ENCODE peak calls at places on chromosomes 6 and 20, in ten cellular contexts. One of them, this sample, is unnamed.

GRCh38 chr6:152096863-152097496 is 289.5 kb downstream of the ESR1 start:
- DNase-seq in left lung: no peak
- DNase-seq in H9: no peak
- DNase-seq in fibroblast of the aortic adventitia: peak
- DNase-seq in ascending aorta: no peak
- DNase-seq in kidney epithelial cell: no peak
- DNase-seq in cardiac muscle cell: no peak
- DNase-seq in mucosa of descending colon: no peak
- DNase-seq in HFF-Myc: peak
- DNase-seq in H1: no peak
- DNase-seq in this sample: no peak

GRCh38 chr20:3660262-3661059 is 2.7 kb downstream of the GFRA4 start:
- DNase-seq in left lung: peak
- DNase-seq in mucosa of descending colon: peak
- DNase-seq in HFF-Myc: no peak
- DNase-seq in fibroblast of the aortic adventitia: no peak
- DNase-seq in ascending aorta: peak
- DNase-seq in H9: peak
- DNase-seq in kidney epithelial cell: no peak
- DNase-seq in H1: no peak
- DNase-seq in cardiac muscle cell: no peak
- DNase-seq in this sample: no peak

GRCh38 chr6:111589366-111589765 is 16.3 kb downstream of the TRAF3IP2 start:
- DNase-seq in H1: no peak
- DNase-seq in cardiac muscle cell: no peak
- DNase-seq in ascending aorta: peak
- DNase-seq in H9: no peak
- DNase-seq in fibroblast of the aortic adventitia: peak
- DNase-seq in mucosa of descending colon: no peak
- DNase-seq in left lung: no peak
- DNase-seq in HFF-Myc: no peak
- DNase-seq in kidney epithelial cell: peak
- DNase-seq in this sample: no peak

GRCh38 chr6:125781307-125781868 is 9.4 kb upstream of the NCOA7 start:
- DNase-seq in ascending aorta: no peak
- DNase-seq in kidney epithelial cell: no peak
- DNase-seq in cardiac muscle cell: no peak
- DNase-seq in fibroblast of the aortic adventitia: peak
- DNase-seq in mucosa of descending colon: no peak
- DNase-seq in H9: no peak
- DNase-seq in left lung: no peak
- DNase-seq in H1: no peak
- DNase-seq in HFF-Myc: no peak
- DNase-seq in this sample: no peak

GRCh38 chr20:34316191-34316814 is 13.1 kb upstream of the AHCY start:
- DNase-seq in HFF-Myc: no peak
- DNase-seq in H1: no peak
- DNase-seq in ascending aorta: no peak
- DNase-seq in mucosa of descending colon: no peak
- DNase-seq in left lung: no peak
- DNase-seq in fibroblast of the aortic adventitia: peak
- DNase-seq in H9: no peak
- DNase-seq in cardiac muscle cell: no peak
- DNase-seq in kidney epithelial cell: no peak
- DNase-seq in this sample: no peak

GRCh38 chr6:96811136-96811535 is 26.1 kb downstream of the GPR63 start:
- DNase-seq in kidney epithelial cell: no peak
- DNase-seq in cardiac muscle cell: no peak
- DNase-seq in H9: no peak
- DNase-seq in HFF-Myc: no peak
- DNase-seq in fibroblast of the aortic adventitia: no peak
- DNase-seq in H1: no peak
- DNase-seq in left lung: no peak
- DNase-seq in mucosa of descending colon: no peak
- DNase-seq in ascending aorta: no peak
- DNase-seq in this sample: no peak

GRCh38 chr6:169527306-169527705 is 174.5 kb downstream of the WDR27 start:
- DNase-seq in ascending aorta: no peak
- DNase-seq in mucosa of descending colon: no peak
- DNase-seq in H9: no peak
- DNase-seq in HFF-Myc: no peak
- DNase-seq in left lung: no peak
- DNase-seq in cardiac muscle cell: no peak
- DNase-seq in H1: no peak
- DNase-seq in fibroblast of the aortic adventitia: peak
- DNase-seq in kidney epithelial cell: no peak
- DNase-seq in this sample: no peak

GRCh38 chr6:118606858-118607257 is 44.5 kb downstream of the CEP85L start:
- DNase-seq in cardiac muscle cell: no peak
- DNase-seq in HFF-Myc: no peak
- DNase-seq in kidney epithelial cell: no peak
- DNase-seq in fibroblast of the aortic adventitia: no peak
- DNase-seq in mucosa of descending colon: no peak
- DNase-seq in left lung: no peak
- DNase-seq in H1: no peak
- DNase-seq in ascending aorta: no peak
- DNase-seq in H9: no peak
- DNase-seq in this sample: no peak

GRCh38 chr20:49559411-49560081 is 8.4 kb downstream of the PTGIS start:
- DNase-seq in ascending aorta: peak
- DNase-seq in cardiac muscle cell: no peak
- DNase-seq in fibroblast of the aortic adventitia: peak
- DNase-seq in kidney epithelial cell: no peak
- DNase-seq in H1: no peak
- DNase-seq in H9: no peak
- DNase-seq in mucosa of descending colon: no peak
- DNase-seq in HFF-Myc: no peak
- DNase-seq in left lung: no peak
- DNase-seq in this sample: no peak

GRCh38 chr20:32875673-32876072 is 16.9 kb downstream of the EFCAB8 start:
- DNase-seq in kidney epithelial cell: no peak
- DNase-seq in fibroblast of the aortic adventitia: no peak
- DNase-seq in cardiac muscle cell: no peak
- DNase-seq in H9: no peak
- DNase-seq in left lung: no peak
- DNase-seq in mucosa of descending colon: no peak
- DNase-seq in H1: no peak
- DNase-seq in HFF-Myc: no peak
- DNase-seq in ascending aorta: no peak
- DNase-seq in this sample: no peak

GRCh38 chr6:42963855-42964605 is 3.5 kb downstream of the GNMT start:
- DNase-seq in cardiac muscle cell: peak
- DNase-seq in left lung: no peak
- DNase-seq in mucosa of descending colon: no peak
- DNase-seq in HFF-Myc: no peak
- DNase-seq in ascending aorta: no peak
- DNase-seq in kidney epithelial cell: no peak
- DNase-seq in fibroblast of the aortic adventitia: peak
- DNase-seq in H1: peak
- DNase-seq in H9: peak
- DNase-seq in this sample: no peak

GRCh38 chr6:18997375-18997826 is 610.3 kb downstream of the RNF144B start:
- DNase-seq in ascending aorta: no peak
- DNase-seq in HFF-Myc: peak
- DNase-seq in H9: peak
- DNase-seq in mucosa of descending colon: no peak
- DNase-seq in left lung: no peak
- DNase-seq in kidney epithelial cell: peak
- DNase-seq in cardiac muscle cell: peak
- DNase-seq in fibroblast of the aortic adventitia: peak
- DNase-seq in H1: no peak
- DNase-seq in this sample: no peak

GRCh38 chr6:142088858-142089216 is 43.9 kb upstream of the GJE1 start:
- DNase-seq in H9: peak
- DNase-seq in H1: no peak
- DNase-seq in HFF-Myc: no peak
- DNase-seq in left lung: peak
- DNase-seq in fibroblast of the aortic adventitia: peak
- DNase-seq in cardiac muscle cell: peak
- DNase-seq in ascending aorta: no peak
- DNase-seq in kidney epithelial cell: peak
- DNase-seq in mucosa of descending colon: no peak
- DNase-seq in this sample: no peak

GRCh38 chr6:33634203-33634727 is 13.1 kb downstream of the ITPR3 start:
- DNase-seq in HFF-Myc: no peak
- DNase-seq in H1: no peak
- DNase-seq in cardiac muscle cell: peak
- DNase-seq in H9: no peak
- DNase-seq in mucosa of descending colon: no peak
- DNase-seq in fibroblast of the aortic adventitia: no peak
- DNase-seq in left lung: no peak
- DNase-seq in ascending aorta: no peak
- DNase-seq in kidney epithelial cell: no peak
- DNase-seq in this sample: no peak

GRCh38 chr20:52446421-52447231 is 255.0 kb upstream of the ZFP64 start:
- DNase-seq in mucosa of descending colon: no peak
- DNase-seq in H9: no peak
- DNase-seq in cardiac muscle cell: no peak
- DNase-seq in HFF-Myc: no peak
- DNase-seq in fibroblast of the aortic adventitia: no peak
- DNase-seq in kidney epithelial cell: no peak
- DNase-seq in ascending aorta: no peak
- DNase-seq in left lung: no peak
- DNase-seq in H1: no peak
- DNase-seq in this sample: no peak

GRCh38 chr6:84575264-84575663 is 189.1 kb downstream of the TBX18 start:
- DNase-seq in fibroblast of the aortic adventitia: peak
- DNase-seq in kidney epithelial cell: peak
- DNase-seq in H9: no peak
- DNase-seq in ascending aorta: no peak
- DNase-seq in mucosa of descending colon: no peak
- DNase-seq in H1: no peak
- DNase-seq in left lung: no peak
- DNase-seq in HFF-Myc: peak
- DNase-seq in cardiac muscle cell: no peak
- DNase-seq in this sample: no peak

GRCh38 chr20:62553136-62553837 is 77.5 kb upstream of the GATA5 start:
- DNase-seq in kidney epithelial cell: no peak
- DNase-seq in left lung: no peak
- DNase-seq in fibroblast of the aortic adventitia: no peak
- DNase-seq in cardiac muscle cell: no peak
- DNase-seq in mucosa of descending colon: no peak
- DNase-seq in ascending aorta: no peak
- DNase-seq in H1: no peak
- DNase-seq in HFF-Myc: no peak
- DNase-seq in H9: no peak
- DNase-seq in this sample: no peak
- TF ChIP-seq CTCF in kidney epithelial cell: no peak
- TF ChIP-seq CTCF in left lung: no peak
- TF ChIP-seq CTCF in fibroblast of the aortic adventitia: no peak
- TF ChIP-seq CTCF in cardiac muscle cell: no peak
- TF ChIP-seq CTCF in mucosa of descending colon: no peak
- TF ChIP-seq CTCF in ascending aorta: no peak
- TF ChIP-seq CTCF in H1: no peak
- TF ChIP-seq CTCF in HFF-Myc: no peak
- TF ChIP-seq CTCF in H9: no peak
- TF ChIP-seq CTCF in this sample: no peak

GRCh38 chr20:6074145-6074561 is 20.3 kb upstream of the LRRN4 start:
- DNase-seq in ascending aorta: no peak
- DNase-seq in cardiac muscle cell: peak
- DNase-seq in HFF-Myc: no peak
- DNase-seq in H9: peak
- DNase-seq in mucosa of descending colon: no peak
- DNase-seq in kidney epithelial cell: no peak
- DNase-seq in H1: no peak
- DNase-seq in fibroblast of the aortic adventitia: no peak
- DNase-seq in left lung: no peak
- DNase-seq in this sample: no peak
- TF ChIP-seq CTCF in ascending aorta: no peak
- TF ChIP-seq CTCF in cardiac muscle cell: peak
- TF ChIP-seq CTCF in HFF-Myc: peak
- TF ChIP-seq CTCF in H9: peak
- TF ChIP-seq CTCF in mucosa of descending colon: no peak
- TF ChIP-seq CTCF in kidney epithelial cell: peak
- TF ChIP-seq CTCF in H1: peak
- TF ChIP-seq CTCF in fibroblast of the aortic adventitia: peak
- TF ChIP-seq CTCF in left lung: no peak
- TF ChIP-seq CTCF in this sample: no peak

GRCh38 chr20:44253528-44253927 is 6.4 kb downstream of the GDAP1L1 start:
- DNase-seq in ascending aorta: no peak
- DNase-seq in cardiac muscle cell: no peak
- DNase-seq in mucosa of descending colon: no peak
- DNase-seq in kidney epithelial cell: no peak
- DNase-seq in H9: peak
- DNase-seq in left lung: no peak
- DNase-seq in H1: no peak
- DNase-seq in fibroblast of the aortic adventitia: no peak
- DNase-seq in HFF-Myc: no peak
- DNase-seq in this sample: no peak
- TF ChIP-seq CTCF in ascending aorta: no peak
- TF ChIP-seq CTCF in cardiac muscle cell: peak
- TF ChIP-seq CTCF in mucosa of descending colon: no peak
- TF ChIP-seq CTCF in kidney epithelial cell: no peak
- TF ChIP-seq CTCF in H9: peak
- TF ChIP-seq CTCF in left lung: no peak
- TF ChIP-seq CTCF in H1: peak
- TF ChIP-seq CTCF in fibroblast of the aortic adventitia: peak
- TF ChIP-seq CTCF in HFF-Myc: peak
- TF ChIP-seq CTCF in this sample: no peak

DNA sequence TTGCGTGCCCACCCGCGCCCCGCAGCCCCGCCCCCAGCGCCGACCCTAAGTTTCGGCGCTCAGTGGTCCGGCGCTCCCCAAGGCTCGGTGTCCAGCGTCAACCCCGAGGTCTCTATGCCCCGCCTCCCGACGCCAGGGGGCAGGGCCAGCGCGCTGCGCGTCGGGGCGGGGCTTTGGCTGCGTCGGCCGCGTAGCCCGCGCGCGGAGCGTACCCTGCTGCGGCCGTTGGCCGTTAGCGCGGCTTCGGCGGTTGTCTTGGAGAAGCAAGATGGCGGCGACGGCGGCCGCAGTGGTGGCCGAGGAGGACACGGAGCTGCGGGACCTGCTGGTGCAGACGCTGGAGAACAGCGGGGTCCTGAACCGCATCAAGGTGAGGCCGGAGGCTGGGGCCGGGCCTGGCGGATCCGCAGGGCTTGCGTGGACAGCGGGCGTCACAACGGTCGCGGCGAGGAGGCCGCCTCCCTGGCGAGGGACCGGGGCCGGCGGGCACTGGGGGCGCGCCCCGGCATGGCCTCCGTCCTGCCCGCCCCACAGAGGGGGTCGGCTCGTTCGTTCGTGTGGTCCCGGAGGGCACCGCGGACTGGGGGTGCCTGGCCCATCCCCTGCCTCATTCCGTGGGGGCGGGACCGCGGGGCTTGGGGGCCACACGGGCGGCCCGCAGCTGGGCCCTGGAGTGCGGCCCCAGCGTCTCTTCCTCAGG is at the start of gene CEP43:
- DNase-seq in mucosa of descending colon: peak
- DNase-seq in H1: peak
- DNase-seq in fibroblast of the aortic adventitia: peak
- DNase-seq in ascending aorta: peak
- DNase-seq in H9: peak
- DNase-seq in HFF-Myc: peak
- DNase-seq in left lung: peak
- DNase-seq in cardiac muscle cell: peak
- DNase-seq in kidney epithelial cell: no peak
- DNase-seq in this sample: peak
- TF ChIP-seq CTCF in mucosa of descending colon: peak
- TF ChIP-seq CTCF in H1: no peak
- TF ChIP-seq CTCF in fibroblast of the aortic adventitia: no peak
- TF ChIP-seq CTCF in ascending aorta: no peak
- TF ChIP-seq CTCF in H9: no peak
- TF ChIP-seq CTCF in HFF-Myc: no peak
- TF ChIP-seq CTCF in left lung: peak
- TF ChIP-seq CTCF in cardiac muscle cell: no peak
- TF ChIP-seq CTCF in kidney epithelial cell: no peak
- TF ChIP-seq CTCF in this sample: no peak

GRCh38 chr6:44073612-44074382 is 53.5 kb downstream of the MRPL14 start:
- DNase-seq in kidney epithelial cell: no peak
- DNase-seq in H1: no peak
- DNase-seq in cardiac muscle cell: no peak
- DNase-seq in H9: peak
- DNase-seq in left lung: no peak
- DNase-seq in HFF-Myc: no peak
- DNase-seq in ascending aorta: no peak
- DNase-seq in fibroblast of the aortic adventitia: peak
- DNase-seq in mucosa of descending colon: no peak
- DNase-seq in this sample: no peak
- TF ChIP-seq CTCF in kidney epithelial cell: no peak
- TF ChIP-seq CTCF in H1: no peak
- TF ChIP-seq CTCF in cardiac muscle cell: peak
- TF ChIP-seq CTCF in H9: no peak
- TF ChIP-seq CTCF in left lung: no peak
- TF ChIP-seq CTCF in HFF-Myc: no peak
- TF ChIP-seq CTCF in ascending aorta: no peak
- TF ChIP-seq CTCF in fibroblast of the aortic adventitia: peak
- TF ChIP-seq CTCF in mucosa of descending colon: no peak
- TF ChIP-seq CTCF in this sample: no peak